ENCODE peak calls at places on chromosomes 11 and 22, in six cellular contexts. L, O, I, V, Z and M are unnamed samples.

GRCh38 chr11:131906963-131907362 is 536.5 kb downstream of the NTM start:
- ATAC-seq in L (no peak), O (no peak), I (no peak), Z (no peak), V (no peak), M (no peak)

GRCh38 chr11:108206969-108207682 is 15.3 kb downstream of the NPAT start:
- ATAC-seq in I (no peak), V (no peak), Z (no peak), O (no peak), L (peak), M (no peak)

GRCh38 chr22:24140357-24140756 is 40.9 kb upstream of the SUSD2 start:
- ATAC-seq in L (peak), O (no peak), I (peak), Z (no peak), V (peak), M (peak)

GRCh38 chr11:113540416-113541330 is 65.5 kb upstream of the DRD2 start:
- ATAC-seq in O (no peak), L (no peak), V (no peak), I (no peak), Z (no peak), M (no peak)

GRCh38 chr22:40121463-40121862 is 56.3 kb upstream of the TNRC6B start:
- ATAC-seq in L (no peak), I (no peak), O (no peak), Z (no peak), V (no peak), M (no peak)

GRCh38 chr11:64564947-64565889 is 25.8 kb upstream of the SLC22A12 start:
- ATAC-seq in I (no peak), L (no peak), O (no peak), V (no peak), Z (no peak), M (no peak)

GRCh38 chr22:19727310-19728150 is 4.2 kb downstream of the GP1BB start:
- ATAC-seq in O (no peak), L (no peak), I (no peak), Z (no peak), V (no peak), M (no peak)

GRCh38 chr11:108944486-108945178 is 279.8 kb downstream of the DDX10 start:
- ATAC-seq in Z (no peak), I (no peak), V (no peak), O (no peak), L (no peak), M (no peak)

GRCh38 chr22:19843857-19844422 is 10.7 kb downstream of the GNB1L start:
- ATAC-seq in O (no peak), V (peak), L (peak), Z (no peak), I (peak), M (peak)

GRCh38 chr11:120667281-120667680 is 155.7 kb downstream of the GRIK4 start:
- ATAC-seq in O (no peak), I (no peak), L (peak), Z (no peak), V (peak), M (no peak)

GRCh38 chr11:35994421-35994820 is 50.6 kb downstream of the LDLRAD3 start:
- ATAC-seq in V (no peak), O (no peak), L (no peak), I (no peak), Z (no peak), M (no peak)

DNA sequence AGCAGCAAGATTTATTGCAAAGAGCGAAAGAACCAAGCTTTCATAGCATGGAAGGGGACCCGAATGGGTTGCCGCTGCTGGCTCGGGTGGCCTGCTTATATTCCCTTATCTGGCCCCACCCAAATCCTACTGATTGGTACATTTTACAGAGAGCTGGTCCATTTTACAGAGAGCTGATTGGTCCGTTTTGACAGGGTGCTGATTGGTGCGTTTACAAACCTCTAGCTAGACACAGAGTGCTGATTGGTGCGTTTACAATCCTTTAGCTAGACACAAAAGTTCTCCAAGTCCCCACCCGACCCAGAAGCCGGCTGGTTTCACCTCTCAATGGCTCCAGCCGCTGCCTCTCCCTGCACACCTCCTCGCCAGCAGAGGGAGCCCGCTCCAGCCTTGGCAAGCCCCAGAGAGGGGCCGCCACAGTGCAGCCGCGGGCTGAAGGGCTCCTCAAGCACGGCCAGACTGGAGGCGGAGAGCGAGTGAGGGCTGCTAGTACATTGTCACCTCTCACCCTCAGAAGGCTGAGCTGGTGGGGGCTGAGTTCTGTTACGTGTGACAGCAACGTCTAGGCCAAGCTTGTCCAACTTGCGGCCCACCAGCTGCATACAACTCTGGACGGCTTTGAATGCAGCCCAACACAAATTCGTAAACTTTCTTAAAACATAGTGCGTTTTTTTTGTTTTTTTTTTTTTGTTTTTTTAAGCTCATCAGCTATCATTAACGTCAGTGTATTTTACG is 8.7 kb downstream of the PTH start:
- ATAC-seq in V (peak), I (peak), O (peak), Z (peak), L (peak), M (no peak)
- H3K4me3 ChIP-seq in V (no peak), I (peak), O (peak), Z (no peak), L (peak), M (no peak)

GRCh38 chr22:18077639-18078328 is at the start of gene PEX26:
- ATAC-seq in V (peak), L (peak), I (peak), O (peak), Z (peak), M (peak)
- TF ChIP-seq POLR2A in V (peak), L (peak), I (peak), O (peak), Z (peak), M (peak)

GRCh38 chr22:45645526-45646414 is 25.9 kb upstream of the ATXN10 start:
- ATAC-seq in Z (peak), L (peak), I (peak), V (peak), O (peak), M (peak)
- H3K4me3 ChIP-seq in Z (no peak), L (no peak), I (peak), V (no peak), O (no peak), M (no peak)

GRCh38 chr11:66643745-66644437 is 5.4 kb downstream of the RBM4 start:
- ATAC-seq in L (no peak), V (no peak), I (no peak), O (no peak), Z (no peak), M (no peak)
- TF ChIP-seq POLR2A in L (no peak), V (no peak), I (no peak), O (no peak), Z (no peak), M (no peak)